ENCODE peak calls at places on chromosomes 3 and 15, in five cellular contexts. L, T, Z, I and A are unnamed samples.

GRCh38 chr15:82870727-82871576 is 61.5 kb downstream of the WHAMM start:
- DNase-seq in T (no peak), I (no peak), L (no peak), Z (no peak), A (no peak)

GRCh38 chr15:77027697-77028450 is 32.9 kb downstream of the PSTPIP1 start:
- DNase-seq in Z (peak; percentile 0), T (no peak), I (peak; percentile 25), L (peak; percentile 62), A (no peak)

GRCh38 chr15:67110400-67110799 is 45.0 kb downstream of the SMAD3 start:
- DNase-seq in I (no peak), Z (no peak), L (no peak), T (no peak), A (no peak)

GRCh38 chr15:48710952-48711495 is 65.5 kb upstream of the FBN1 start:
- DNase-seq in I (no peak), L (no peak), T (no peak), Z (no peak), A (no peak)

GRCh38 chr15:74656935-74657535 is 38.8 kb downstream of the EDC3 start:
- DNase-seq in I (no peak), L (no peak), T (no peak), Z (no peak), A (no peak)

GRCh38 chr15:57463360-57463759 is 87.1 kb downstream of the CGNL1 start:
- DNase-seq in Z (no peak), I (no peak), T (no peak), L (no peak), A (no peak)

GRCh38 chr3:63862804-63863149 is 828 bp downstream of the THOC7 start:
- DNase-seq in T (no peak), I (no peak), L (no peak), Z (no peak), A (no peak)

GRCh38 chr3:138180375-138181029 is 5.8 kb upstream of the DBR1 start:
- DNase-seq in I (no peak), Z (no peak), T (no peak), L (no peak), A (no peak)

GRCh38 chr3:194685723-194686413 is at the start of gene FAM43A:
- DNase-seq in Z (peak; percentile 68), T (peak; percentile 92), L (peak; percentile 91), I (peak; percentile 96), A (peak; percentile 70)

GRCh38 chr15:75989045-75989444 is 23.2 kb downstream of the NRG4 start:
- DNase-seq in L (no peak), T (no peak), Z (no peak), I (no peak), A (peak; percentile 37)

GRCh38 chr15:69217381-69217780 is 56.9 kb downstream of the GLCE start:
- DNase-seq in T (no peak), I (no peak), L (no peak), Z (no peak), A (no peak)

GRCh38 chr3:77086408-77086807 is 46.5 kb downstream of the ROBO2 start:
- DNase-seq in Z (no peak), T (no peak), L (no peak), I (no peak), A (no peak)

GRCh38 chr3:25603703-25604102 is 61.0 kb downstream of the TOP2B start:
- DNase-seq in L (no peak), Z (no peak), I (no peak), T (no peak), A (no peak)

GRCh38 chr15:68618339-68619302 is 39.8 kb downstream of the CORO2B start:
- DNase-seq in T (no peak), Z (no peak), I (no peak), L (no peak), A (no peak)

GRCh38 chr3:141840737-141841544 is 35.5 kb upstream of the ATP1B3 start:
- DNase-seq in I (no peak), T (no peak), L (no peak), Z (no peak), A (no peak)

GRCh38 chr3:109081746-109082510 is 36.0 kb downstream of the MORC1 start:
- DNase-seq in T (no peak), Z (no peak), I (no peak), L (no peak), A (no peak)

GRCh38 chr15:63430766-63431451 is 49.3 kb upstream of the CA12 start:
- DNase-seq in T (no peak), Z (no peak), I (no peak), L (no peak), A (no peak)

GRCh38 chr3:140378571-140379340 is 299.1 kb upstream of the TRIM42 start:
- DNase-seq in L (no peak), I (no peak), T (no peak), Z (no peak), A (no peak)

GRCh38 chr3:111782943-111783342 is 76.1 kb upstream of the PHLDB2 start:
- DNase-seq in L (no peak), T (no peak), I (no peak), Z (no peak), A (no peak)

GRCh38 chr3:134300520-134300919 is 49.9 kb upstream of the RYK start:
- DNase-seq in I (no peak), T (no peak), L (no peak), Z (no peak), A (no peak)

GRCh38 chr3:43455233-43455632 is 166.6 kb downstream of the ANO10 start:
- DNase-seq in T (no peak), I (no peak), Z (no peak), L (no peak), A (peak; percentile 10)

GRCh38 chr3:51982352-51982837 is 940 bp upstream of the ACY1 start:
- DNase-seq in T (no peak), L (no peak), I (no peak), Z (peak; percentile 23), A (no peak)

GRCh38 chr3:31813197-31813596 is 167.9 kb downstream of the OSBPL10 start:
- DNase-seq in T (no peak), I (no peak), L (no peak), Z (no peak), A (no peak)

GRCh38 chr3:189690237-189690636 is 59.0 kb downstream of the TP63 start:
- DNase-seq in I (no peak), Z (no peak), L (no peak), T (no peak), A (no peak)

GRCh38 chr3:7638103-7638502 is 777.2 kb downstream of the GRM7 start:
- DNase-seq in L (no peak), Z (no peak), T (no peak), I (no peak), A (no peak)

GRCh38 chr3:130601662-130602061 is 84.7 kb downstream of the COL6A6 start:
- DNase-seq in T (no peak), L (no peak), I (no peak), Z (no peak), A (no peak)

GRCh38 chr15:31325432-31325975 is 1.1 kb upstream of the KLF13 start:
- DNase-seq in I (peak; percentile 89), L (peak; percentile 88), T (peak; percentile 58), Z (peak; percentile 63), A (no peak)

GRCh38 chr15:80503319-80503952 is 99.3 kb downstream of the ARNT2 start:
- DNase-seq in T (no peak), Z (no peak), I (no peak), L (no peak), A (no peak)

GRCh38 chr3:3603351-3603750 is 195.9 kb upstream of the LRRN1 start:
- DNase-seq in L (no peak), T (no peak), I (no peak), Z (no peak), A (no peak)

GRCh38 chr3:136042608-136043221 is 77.2 kb downstream of the PPP2R3A start:
- DNase-seq in Z (no peak), I (no peak), L (no peak), T (no peak), A (peak; percentile 9)

GRCh38 chr3:37029111-37029510 is 35.8 kb downstream of the MLH1 start:
- DNase-seq in I (no peak), T (no peak), Z (no peak), L (no peak), A (no peak)

GRCh38 chr3:77342688-77343087 is 302.8 kb downstream of the ROBO2 start:
- DNase-seq in T (no peak), I (no peak), Z (no peak), L (no peak), A (no peak)

GRCh38 chr3:141392416-141392815 is 24.1 kb downstream of the ZBTB38 start:
- DNase-seq in T (no peak), L (no peak), I (no peak), Z (no peak), A (no peak)

GRCh38 chr3:195182470-195182795 is 88.5 kb downstream of the XXYLT1 start:
- DNase-seq in T (no peak), L (no peak), Z (no peak), I (no peak), A (no peak)

GRCh38 chr3:14183015-14183577 is 4.5 kb downstream of the LSM3 start:
- DNase-seq in T (no peak), L (no peak), I (no peak), Z (no peak), A (no peak)

GRCh38 chr15:25709437-25710159 is 153.5 kb downstream of the ATP10A start:
- DNase-seq in T (no peak), Z (no peak), I (no peak), L (no peak), A (no peak)

GRCh38 chr3:52186729-52187128 is 11.2 kb upstream of the ALAS1 start:
- DNase-seq in I (no peak), T (no peak), Z (no peak), L (no peak), A (no peak)

GRCh38 chr15:89645680-89646079 is 9.6 kb downstream of the KIF7 start:
- DNase-seq in Z (no peak), T (no peak), I (peak; percentile 8), L (peak; percentile 11), A (no peak)
- H3K36me3 ChIP-seq in Z (no peaks in the 10 kb centered on the region), T (no peaks in the 10 kb centered on the region), I (no peaks in the 10 kb centered on the region), L (no peaks in the 10 kb centered on the region), A (peaks cover 19% of the 10 kb centered on the region)

DNA sequence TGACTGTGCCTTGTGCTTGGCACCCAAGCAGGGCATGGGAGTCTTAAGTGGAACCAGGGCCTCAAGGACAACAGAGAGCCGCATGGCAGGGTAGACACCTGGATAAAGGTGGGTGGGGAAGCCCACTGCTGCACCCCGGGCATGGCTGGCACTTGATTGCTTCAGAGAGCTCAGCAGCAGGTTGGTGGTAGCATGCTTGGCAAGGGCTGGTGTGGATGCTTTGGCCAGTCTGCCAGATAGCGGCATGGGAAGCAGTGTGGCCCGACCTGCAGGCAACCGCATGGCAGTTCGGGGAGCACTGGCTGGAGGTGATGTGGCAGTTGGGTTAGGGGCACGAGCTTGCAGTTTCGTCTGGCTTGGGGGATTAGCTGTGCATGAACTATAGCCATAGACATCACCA is 2.5 kb downstream of the CCDC71 start:
- DNase-seq in Z (no peak), L (no peak), I (no peak), T (no peak), A (no peak)
- H3K27me3 ChIP-seq in Z (no peaks in the 10 kb centered on the region), L (no peaks in the 10 kb centered on the region), I (no peaks in the 10 kb centered on the region), T (no peaks in the 10 kb centered on the region), A (no peaks in the 10 kb centered on the region)

GRCh38 chr3:89584398-89584797 is 477.0 kb downstream of the EPHA3 start:
- DNase-seq in Z (no peak), T (no peak), I (no peak), L (no peak), A (no peak)
- H3K36me3 ChIP-seq in Z (no peaks in the 10 kb centered on the region), T (no peaks in the 10 kb centered on the region), I (no peaks in the 10 kb centered on the region), L (no peaks in the 10 kb centered on the region), A (no peaks in the 10 kb centered on the region)

DNA sequence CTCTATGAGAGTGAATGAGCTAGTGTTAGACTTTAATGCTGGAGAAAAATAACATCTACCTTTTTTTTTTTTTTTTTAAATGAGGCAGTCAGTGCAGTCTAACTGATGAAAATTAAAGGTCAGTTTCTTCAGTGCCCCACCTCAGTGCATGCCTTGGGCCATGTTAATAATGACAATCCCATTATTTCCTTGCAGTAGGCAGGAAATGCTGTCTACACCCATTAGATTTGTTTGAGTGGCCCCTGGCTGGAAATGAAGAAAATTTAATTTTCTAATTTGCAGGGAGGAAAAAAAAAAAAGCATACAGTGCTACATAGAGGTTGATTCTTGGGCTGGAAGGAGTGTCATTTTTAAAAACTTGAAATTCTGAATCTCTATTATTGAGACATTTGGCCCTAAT is 18.2 kb downstream of the FNDC3B start:
- DNase-seq in T (no peak), Z (no peak), L (no peak), I (no peak), A (no peak)
- H3K27me3 ChIP-seq in T (no peaks in the 10 kb centered on the region), Z (no peaks in the 10 kb centered on the region), L (no peaks in the 10 kb centered on the region), I (no peaks in the 10 kb centered on the region), A (no peaks in the 10 kb centered on the region)